ENCODE peak calls at places on chromosomes 12 and 14, in seven cellular contexts. T, J, X, V, B, Q and D are unnamed samples.

GRCh38 chr12:130401703-130402102 is 64.0 kb downstream of the PIWIL1 start:
- DNase-seq in T (no peak), J (no peak), X (peak), V (no peak), B (no peak), Q (peak), D (no peak)

GRCh38 chr12:56601503-56601902 is 28.6 kb downstream of the BAZ2A start:
- DNase-seq in T (peak), J (no peak), X (no peak), V (no peak), B (no peak), Q (peak), D (no peak)

GRCh38 chr12:104903648-104904423 is 54.3 kb downstream of the SLC41A2 start:
- DNase-seq in T (no peak), J (no peak), X (no peak), V (no peak), B (no peak), Q (no peak), D (no peak)

GRCh38 chr14:73884438-73885190 is 2.0 kb upstream of the ZNF410 start:
- DNase-seq in T (no peak), J (no peak), X (no peak), V (no peak), B (no peak), Q (no peak), D (no peak)

GRCh38 chr12:80129895-80130535 is 30.7 kb downstream of the OTOGL start:
- DNase-seq in T (no peak), J (peak), X (no peak), V (no peak), B (no peak), Q (no peak), D (no peak)

GRCh38 chr12:116361404-116362223 is 84.1 kb upstream of the MED13L start:
- DNase-seq in T (no peak), J (no peak), X (no peak), V (no peak), B (no peak), Q (no peak), D (no peak)

GRCh38 chr12:111426341-111427185 is 20.8 kb downstream of the SH2B3 start:
- DNase-seq in T (no peak), J (peak), X (no peak), V (no peak), B (no peak), Q (no peak), D (peak)

GRCh38 chr12:64531665-64532334 is 78.5 kb upstream of the RASSF3 start:
- DNase-seq in T (peak), J (no peak), X (no peak), V (no peak), B (no peak), Q (peak), D (no peak)

GRCh38 chr12:124626841-124627502 is 59.6 kb upstream of the NCOR2 start:
- DNase-seq in T (no peak), J (peak), X (no peak), V (no peak), B (no peak), Q (no peak), D (no peak)

GRCh38 chr14:55373784-55374725 is 37.6 kb downstream of the ATG14 start:
- DNase-seq in T (no peak), J (peak), X (no peak), V (no peak), B (peak), Q (peak), D (peak)

GRCh38 chr14:44914849-44915248 is 46.9 kb downstream of the KLHL28 start:
- DNase-seq in T (peak), J (peak), X (no peak), V (no peak), B (no peak), Q (peak), D (no peak)

GRCh38 chr12:111201036-111201435 is 167.9 kb downstream of the PHETA1 start:
- DNase-seq in T (peak), J (no peak), X (no peak), V (no peak), B (no peak), Q (peak), D (no peak)

GRCh38 chr12:16238661-16239060 is 38.8 kb downstream of the SLC15A5 start:
- DNase-seq in T (no peak), J (no peak), X (no peak), V (no peak), B (no peak), Q (no peak), D (no peak)

GRCh38 chr12:83197483-83197914 is 510.8 kb downstream of the TMTC2 start:
- DNase-seq in T (peak), J (no peak), X (no peak), V (no peak), B (no peak), Q (peak), D (no peak)

GRCh38 chr12:4587108-4587507 is 25.1 kb downstream of the DYRK4 start:
- DNase-seq in T (peak), J (no peak), X (no peak), V (peak), B (no peak), Q (peak), D (no peak)

GRCh38 chr14:88270781-88271180 is 52.3 kb downstream of the KCNK10 start:
- DNase-seq in T (peak), J (no peak), X (no peak), V (peak), B (no peak), Q (peak), D (no peak)

GRCh38 chr12:98587084-98587483 is 6.4 kb upstream of the SLC25A3 start:
- DNase-seq in T (no peak), J (no peak), X (no peak), V (no peak), B (no peak), Q (no peak), D (no peak)

GRCh38 chr14:24403294-24404013 is 4.7 kb downstream of the NYNRIN start:
- DNase-seq in T (no peak), J (peak), X (no peak), V (no peak), B (no peak), Q (peak), D (no peak)

GRCh38 chr12:6550294-6551062 is 5.4 kb downstream of the IFFO1 start:
- DNase-seq in T (no peak), J (no peak), X (no peak), V (no peak), B (no peak), Q (no peak), D (no peak)
- H3K4me2 ChIP-seq in T (no peak), J (no peak), X (no peak), V (no peak), B (no peak), Q (no peak), D (no peak)

GRCh38 chr12:68899251-68899771 is 33.7 kb downstream of the CPM start:
- DNase-seq in T (no peak), J (peak), X (no peak), V (no peak), B (no peak), Q (peak), D (peak)

GRCh38 chr12:68896881-68897540 is 36.0 kb downstream of the CPM start:
- DNase-seq in T (no peak), J (no peak), X (no peak), V (no peak), B (no peak), Q (no peak), D (no peak)

GRCh38 chr12:68901551-68901950 is 31.4 kb downstream of the CPM start:
- DNase-seq in T (no peak), J (no peak), X (no peak), V (no peak), B (no peak), Q (no peak), D (no peak)

GRCh38 chr12:68901145-68901544 is 31.8 kb downstream of the CPM start:
- DNase-seq in T (no peak), J (no peak), X (no peak), V (no peak), B (no peak), Q (no peak), D (no peak)

GRCh38 chr12:68900241-68900640 is 32.7 kb downstream of the CPM start:
- DNase-seq in T (no peak), J (no peak), X (no peak), V (no peak), B (no peak), Q (no peak), D (no peak)
- H2BK5ac ChIP-seq in T (no peak), J (no peak), X (no peak), V (no peak), B (no peak), Q (no peak), D (no peak)

DNA sequence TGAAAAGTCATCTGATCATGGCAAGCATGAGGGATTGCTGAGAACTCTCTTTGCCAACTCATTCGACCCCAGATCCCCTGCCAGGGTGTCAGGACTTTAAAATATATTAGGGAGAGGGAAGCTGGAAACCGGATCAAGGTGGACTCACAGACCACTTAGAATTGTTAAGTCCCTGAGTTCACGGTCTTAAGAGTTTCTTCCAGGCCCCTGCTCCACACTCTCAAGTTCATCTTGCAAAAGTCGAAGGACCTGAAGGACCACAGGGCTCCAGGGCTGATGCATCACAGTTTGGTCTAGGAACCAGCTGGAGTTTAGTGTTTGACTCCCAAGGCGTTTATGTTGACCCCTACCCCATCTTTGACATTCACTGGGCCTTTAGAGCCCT is 499 bp upstream of the RASSF9 start:
- DNase-seq in T (peak), J (no peak), X (no peak), V (no peak), B (no peak), Q (peak), D (peak)
- H3K4me2 ChIP-seq in T (peak), J (no peak), X (no peak), V (no peak), B (peak), Q (no peak), D (peak)

GRCh38 chr14:106665814-106666213 is 1139.4 kb downstream of the TMEM121 start:
- DNase-seq in T (no peak), J (no peak), X (no peak), V (no peak), B (no peak), Q (no peak), D (no peak)
- H2BK5ac ChIP-seq in T (no peak), J (no peak), X (no peak), V (no peak), B (no peak), Q (no peak), D (no peak)

GRCh38 chr14:64209428-64210165 is 84.6 kb downstream of the ESR2 start:
- DNase-seq in T (no peak), J (peak), X (no peak), V (no peak), B (no peak), Q (no peak), D (peak)
- H3K4me2 ChIP-seq in T (no peak), J (no peak), X (no peak), V (no peak), B (no peak), Q (no peak), D (no peak)

GRCh38 chr12:15193927-15194326 is 27.3 kb downstream of the RERG start:
- DNase-seq in T (no peak), J (no peak), X (no peak), V (no peak), B (no peak), Q (no peak), D (peak)

GRCh38 chr12:15194947-15195346 is 26.3 kb downstream of the RERG start:
- DNase-seq in T (no peak), J (no peak), X (no peak), V (no peak), B (no peak), Q (no peak), D (no peak)

GRCh38 chr12:15196221-15196620 is 25.0 kb downstream of the RERG start:
- DNase-seq in T (no peak), J (no peak), X (no peak), V (no peak), B (no peak), Q (no peak), D (no peak)

GRCh38 chr12:15196678-15197267 is 24.4 kb downstream of the RERG start:
- DNase-seq in T (no peak), J (no peak), X (no peak), V (no peak), B (no peak), Q (no peak), D (no peak)

DNA sequence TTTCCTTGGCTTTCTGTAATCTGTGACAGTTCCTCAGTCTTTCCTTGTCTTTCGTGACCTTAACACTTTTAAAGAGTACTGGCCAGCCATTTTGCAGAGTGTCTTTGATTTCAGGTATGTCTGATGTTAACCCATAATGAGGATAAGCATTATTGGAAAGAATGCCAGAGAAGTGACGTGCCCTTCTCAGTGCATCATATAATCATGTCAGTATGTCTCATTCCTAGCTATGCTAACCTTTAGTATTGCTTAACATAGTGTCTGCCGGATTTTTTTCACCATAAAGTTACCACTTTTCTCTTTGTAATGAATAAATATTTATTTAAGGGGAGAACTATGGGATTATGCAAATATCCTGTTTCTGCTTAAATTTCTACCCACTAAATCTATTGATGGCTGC is 28.5 kb downstream of the RERG start:
- DNase-seq in T (no peak), J (no peak), X (no peak), V (no peak), B (no peak), Q (no peak), D (no peak)
- H2BK5ac ChIP-seq in T (no peak), J (no peak), X (no peak), V (no peak), B (no peak), Q (no peak), D (no peak)

GRCh38 chr12:58967551-58967950 is 47.2 kb upstream of the LRIG3 start:
- DNase-seq in T (no peak), J (peak), X (no peak), V (no peak), B (no peak), Q (no peak), D (no peak)
- H3K4me2 ChIP-seq in T (no peak), J (peak), X (no peak), V (no peak), B (no peak), Q (no peak), D (no peak)